ENCODE peak calls at places on chromosomes 2 and 18, in seven cellular contexts. One of them, this sample, is unnamed.

GRCh38 chr18:68429809-68430208 is 285.1 kb downstream of the TMX3 start:
- DNase-seq in A549: no peak
- DNase-seq in suprapubic skin: no peak
- DNase-seq in sigmoid colon: no peak
- DNase-seq in psoas muscle: no peak
- DNase-seq in colonic mucosa: no peak
- DNase-seq in brain microvascular endothelial cell: no peak
- DNase-seq in this sample: no peak

GRCh38 chr2:157363612-157364101 is 38.0 kb upstream of the ERMN start:
- DNase-seq in brain microvascular endothelial cell: no peak
- DNase-seq in sigmoid colon: no peak
- DNase-seq in A549: no peak
- DNase-seq in colonic mucosa: no peak
- DNase-seq in suprapubic skin: no peak
- DNase-seq in psoas muscle: no peak
- DNase-seq in this sample: no peak

GRCh38 chr2:117917223-117917917 is 96.5 kb downstream of the CCDC93 start:
- DNase-seq in psoas muscle: no peak
- DNase-seq in A549: peak; percentile 5
- DNase-seq in colonic mucosa: no peak
- DNase-seq in sigmoid colon: no peak
- DNase-seq in suprapubic skin: no peak
- DNase-seq in brain microvascular endothelial cell: no peak
- DNase-seq in this sample: no peak

GRCh38 chr2:83951378-83951947 is 507.6 kb downstream of the SUCLG1 start:
- DNase-seq in A549: no peak
- DNase-seq in psoas muscle: no peak
- DNase-seq in brain microvascular endothelial cell: no peak
- DNase-seq in colonic mucosa: no peak
- DNase-seq in suprapubic skin: no peak
- DNase-seq in sigmoid colon: no peak
- DNase-seq in this sample: no peak

GRCh38 chr2:110852051-110852450 is 119.7 kb downstream of the ACOXL start:
- DNase-seq in brain microvascular endothelial cell: no peak
- DNase-seq in suprapubic skin: no peak
- DNase-seq in colonic mucosa: no peak
- DNase-seq in psoas muscle: no peak
- DNase-seq in A549: no peak
- DNase-seq in sigmoid colon: no peak
- DNase-seq in this sample: no peak

GRCh38 chr2:198615972-198616371 is 811.6 kb downstream of the PLCL1 start:
- DNase-seq in sigmoid colon: no peak
- DNase-seq in suprapubic skin: no peak
- DNase-seq in colonic mucosa: peak; percentile 65
- DNase-seq in brain microvascular endothelial cell: no peak
- DNase-seq in A549: no peak
- DNase-seq in psoas muscle: no peak
- DNase-seq in this sample: no peak

GRCh38 chr2:129490666-129491065 is 488.8 kb upstream of the RAB6C start:
- DNase-seq in A549: no peak
- DNase-seq in colonic mucosa: no peak
- DNase-seq in psoas muscle: no peak
- DNase-seq in brain microvascular endothelial cell: no peak
- DNase-seq in suprapubic skin: no peak
- DNase-seq in sigmoid colon: no peak
- DNase-seq in this sample: no peak

GRCh38 chr2:227125506-227125905 is 38.5 kb downstream of the COL4A4 start:
- DNase-seq in suprapubic skin: no peak
- DNase-seq in psoas muscle: no peak
- DNase-seq in brain microvascular endothelial cell: no peak
- DNase-seq in colonic mucosa: no peak
- DNase-seq in A549: no peak
- DNase-seq in sigmoid colon: no peak
- DNase-seq in this sample: no peak

GRCh38 chr18:57209697-57210096 is 62.8 kb downstream of the BOD1L2 start:
- DNase-seq in suprapubic skin: no peak
- DNase-seq in sigmoid colon: no peak
- DNase-seq in psoas muscle: no peak
- DNase-seq in A549: no peak
- DNase-seq in colonic mucosa: no peak
- DNase-seq in brain microvascular endothelial cell: no peak
- DNase-seq in this sample: no peak

GRCh38 chr18:75462178-75462832 is 34.8 kb upstream of the SMIM21 start:
- DNase-seq in colonic mucosa: no peak
- DNase-seq in suprapubic skin: no peak
- DNase-seq in sigmoid colon: no peak
- DNase-seq in A549: no peak
- DNase-seq in psoas muscle: no peak
- DNase-seq in brain microvascular endothelial cell: no peak
- DNase-seq in this sample: no peak

GRCh38 chr2:215556979-215557378 is 121.1 kb upstream of the FN1 start:
- DNase-seq in sigmoid colon: no peak
- DNase-seq in colonic mucosa: no peak
- DNase-seq in suprapubic skin: no peak
- DNase-seq in brain microvascular endothelial cell: no peak
- DNase-seq in psoas muscle: no peak
- DNase-seq in A549: no peak
- DNase-seq in this sample: no peak

GRCh38 chr2:33312389-33312788 is 164.1 kb upstream of the RASGRP3 start:
- DNase-seq in suprapubic skin: no peak
- DNase-seq in sigmoid colon: no peak
- DNase-seq in colonic mucosa: no peak
- DNase-seq in brain microvascular endothelial cell: no peak
- DNase-seq in psoas muscle: no peak
- DNase-seq in A549: no peak
- DNase-seq in this sample: no peak

GRCh38 chr2:3785220-3785889 is 82.0 kb downstream of the DCDC2C start:
- DNase-seq in psoas muscle: no peak
- DNase-seq in A549: no peak
- DNase-seq in sigmoid colon: no peak
- DNase-seq in brain microvascular endothelial cell: peak; percentile 36
- DNase-seq in suprapubic skin: no peak
- DNase-seq in colonic mucosa: no peak
- DNase-seq in this sample: no peak

GRCh38 chr2:37886745-37887144 is 38.3 kb upstream of the RMDN2 start:
- DNase-seq in psoas muscle: no peak
- DNase-seq in colonic mucosa: no peak
- DNase-seq in A549: no peak
- DNase-seq in suprapubic skin: no peak
- DNase-seq in sigmoid colon: no peak
- DNase-seq in brain microvascular endothelial cell: peak; percentile 60
- DNase-seq in this sample: no peak

GRCh38 chr18:28075501-28075900 is 101.4 kb downstream of the CDH2 start:
- DNase-seq in A549: no peak
- DNase-seq in suprapubic skin: no peak
- DNase-seq in colonic mucosa: no peak
- DNase-seq in brain microvascular endothelial cell: peak; percentile 35
- DNase-seq in sigmoid colon: no peak
- DNase-seq in psoas muscle: no peak
- DNase-seq in this sample: no peak

GRCh38 chr2:11869423-11869991 is 123.1 kb downstream of the LPIN1 start:
- DNase-seq in psoas muscle: no peak
- DNase-seq in brain microvascular endothelial cell: no peak
- DNase-seq in suprapubic skin: no peak
- DNase-seq in A549: no peak
- DNase-seq in colonic mucosa: peak; percentile 3
- DNase-seq in sigmoid colon: no peak
- DNase-seq in this sample: peak; percentile 38

GRCh38 chr2:25397777-25398176 is 56.1 kb upstream of the DNMT3A start:
- DNase-seq in suprapubic skin: no peak
- DNase-seq in psoas muscle: no peak
- DNase-seq in A549: no peak
- DNase-seq in sigmoid colon: no peak
- DNase-seq in colonic mucosa: no peak
- DNase-seq in brain microvascular endothelial cell: no peak
- DNase-seq in this sample: no peak

GRCh38 chr2:200913654-200914053 is 24.5 kb downstream of the NIF3L1 start:
- DNase-seq in sigmoid colon: no peak
- DNase-seq in A549: no peak
- DNase-seq in suprapubic skin: no peak
- DNase-seq in brain microvascular endothelial cell: peak; percentile 51
- DNase-seq in colonic mucosa: no peak
- DNase-seq in psoas muscle: no peak
- DNase-seq in this sample: no peak

GRCh38 chr2:197052371-197052770 is 125.9 kb upstream of the PGAP1 start:
- DNase-seq in colonic mucosa: no peak
- DNase-seq in A549: no peak
- DNase-seq in brain microvascular endothelial cell: no peak
- DNase-seq in sigmoid colon: no peak
- DNase-seq in suprapubic skin: no peak
- DNase-seq in psoas muscle: no peak
- DNase-seq in this sample: no peak

GRCh38 chr2:197108758-197109157 is 182.3 kb upstream of the PGAP1 start:
- DNase-seq in colonic mucosa: no peak
- DNase-seq in A549: no peak
- DNase-seq in brain microvascular endothelial cell: peak; percentile 94
- DNase-seq in sigmoid colon: peak; percentile 91
- DNase-seq in suprapubic skin: peak; percentile 80
- DNase-seq in psoas muscle: peak; percentile 94
- DNase-seq in this sample: peak; percentile 88

GRCh38 chr2:171405546-171405945 is 28.2 kb downstream of the METTL8 start:
- DNase-seq in suprapubic skin: no peak
- DNase-seq in sigmoid colon: no peak
- DNase-seq in colonic mucosa: no peak
- DNase-seq in brain microvascular endothelial cell: no peak
- DNase-seq in A549: no peak
- DNase-seq in psoas muscle: no peak
- DNase-seq in this sample: no peak

GRCh38 chr2:220513573-220514288 is 886.3 kb downstream of the SLC4A3 start:
- DNase-seq in colonic mucosa: no peak
- DNase-seq in brain microvascular endothelial cell: no peak
- DNase-seq in A549: no peak
- DNase-seq in suprapubic skin: no peak
- DNase-seq in psoas muscle: no peak
- DNase-seq in sigmoid colon: no peak
- DNase-seq in this sample: no peak

GRCh38 chr2:220506466-220506865 is 879.0 kb downstream of the SLC4A3 start:
- DNase-seq in colonic mucosa: no peak
- DNase-seq in suprapubic skin: no peak
- DNase-seq in psoas muscle: no peak
- DNase-seq in brain microvascular endothelial cell: no peak
- DNase-seq in sigmoid colon: no peak
- DNase-seq in A549: no peak
- DNase-seq in this sample: no peak

GRCh38 chr2:220509921-220510320 is 882.5 kb downstream of the SLC4A3 start:
- DNase-seq in A549: no peak
- DNase-seq in sigmoid colon: no peak
- DNase-seq in psoas muscle: no peak
- DNase-seq in colonic mucosa: no peak
- DNase-seq in brain microvascular endothelial cell: no peak
- DNase-seq in suprapubic skin: no peak
- DNase-seq in this sample: no peak

GRCh38 chr2:220512419-220512818 is 885.0 kb downstream of the SLC4A3 start:
- DNase-seq in brain microvascular endothelial cell: no peak
- DNase-seq in suprapubic skin: no peak
- DNase-seq in sigmoid colon: no peak
- DNase-seq in A549: no peak
- DNase-seq in colonic mucosa: no peak
- DNase-seq in psoas muscle: no peak
- DNase-seq in this sample: no peak

DNA sequence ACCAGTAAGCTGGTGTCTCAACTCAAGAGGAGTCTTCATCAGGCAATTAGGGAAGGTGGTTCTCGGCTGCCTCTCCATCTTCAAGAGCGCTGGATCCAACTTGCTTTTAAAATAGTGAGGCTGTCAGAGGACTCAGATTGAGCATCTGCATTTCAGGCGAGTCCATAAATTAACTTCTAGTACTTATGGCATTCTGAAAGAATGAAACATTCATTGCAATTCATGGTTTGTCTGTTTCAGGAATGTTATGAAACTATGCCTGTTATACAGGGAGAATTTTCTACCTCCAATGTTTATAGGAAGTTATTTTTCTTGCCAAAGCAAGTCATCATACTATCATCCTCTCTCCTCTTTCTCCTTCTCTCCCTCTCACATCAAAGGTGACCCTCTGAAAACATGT is 883.2 kb downstream of the SLC4A3 start:
- DNase-seq in colonic mucosa: no peak
- DNase-seq in brain microvascular endothelial cell: no peak
- DNase-seq in suprapubic skin: no peak
- DNase-seq in A549: no peak
- DNase-seq in psoas muscle: no peak
- DNase-seq in sigmoid colon: no peak
- DNase-seq in this sample: no peak
- H3K27ac ChIP-seq in colonic mucosa: no peak overlapping the region
- H3K27ac ChIP-seq in brain microvascular endothelial cell: no peak overlapping the region
- H3K27ac ChIP-seq in suprapubic skin: no peak overlapping the region
- H3K27ac ChIP-seq in A549: no peak overlapping the region
- H3K27ac ChIP-seq in psoas muscle: no peak overlapping the region
- H3K27ac ChIP-seq in sigmoid colon: no peak overlapping the region
- H3K27ac ChIP-seq in this sample: no peak overlapping the region

GRCh38 chr18:63101811-63102210 is 217.8 kb downstream of the BCL2 start:
- DNase-seq in colonic mucosa: no peak
- DNase-seq in sigmoid colon: no peak
- DNase-seq in A549: no peak
- DNase-seq in brain microvascular endothelial cell: no peak
- DNase-seq in psoas muscle: no peak
- DNase-seq in suprapubic skin: no peak
- DNase-seq in this sample: no peak

GRCh38 chr18:63100626-63100900 is 219.0 kb downstream of the BCL2 start:
- DNase-seq in suprapubic skin: no peak
- DNase-seq in A549: no peak
- DNase-seq in brain microvascular endothelial cell: no peak
- DNase-seq in psoas muscle: no peak
- DNase-seq in colonic mucosa: no peak
- DNase-seq in sigmoid colon: no peak
- DNase-seq in this sample: no peak

GRCh38 chr18:63099026-63099840 is 220.3 kb downstream of the BCL2 start:
- DNase-seq in A549: no peak
- DNase-seq in suprapubic skin: no peak
- DNase-seq in sigmoid colon: no peak
- DNase-seq in brain microvascular endothelial cell: no peak
- DNase-seq in psoas muscle: no peak
- DNase-seq in colonic mucosa: no peak
- DNase-seq in this sample: no peak

GRCh38 chr18:63098014-63098981 is 221.3 kb downstream of the BCL2 start:
- DNase-seq in A549: no peak
- DNase-seq in suprapubic skin: no peak
- DNase-seq in psoas muscle: no peak
- DNase-seq in colonic mucosa: no peak
- DNase-seq in sigmoid colon: no peak
- DNase-seq in brain microvascular endothelial cell: no peak
- DNase-seq in this sample: no peak

GRCh38 chr18:63099848-63100625 is 219.5 kb downstream of the BCL2 start:
- DNase-seq in sigmoid colon: no peak
- DNase-seq in A549: no peak
- DNase-seq in psoas muscle: peak; percentile 71
- DNase-seq in brain microvascular endothelial cell: peak; percentile 16
- DNase-seq in colonic mucosa: peak; percentile 75
- DNase-seq in suprapubic skin: no peak
- DNase-seq in this sample: no peak
- H3K4me3 ChIP-seq in sigmoid colon: no peak overlapping the region
- H3K4me3 ChIP-seq in A549: no peak overlapping the region
- H3K4me3 ChIP-seq in psoas muscle: no peak overlapping the region
- H3K4me3 ChIP-seq in brain microvascular endothelial cell: no peak overlapping the region
- H3K4me3 ChIP-seq in colonic mucosa: no peak overlapping the region
- H3K4me3 ChIP-seq in suprapubic skin: no peak overlapping the region
- H3K4me3 ChIP-seq in this sample: no peak overlapping the region

GRCh38 chr2:214035091-214035852 is 375.6 kb upstream of the VWC2L start:
- DNase-seq in suprapubic skin: no peak
- DNase-seq in colonic mucosa: no peak
- DNase-seq in sigmoid colon: no peak
- DNase-seq in A549: no peak
- DNase-seq in brain microvascular endothelial cell: no peak
- DNase-seq in psoas muscle: no peak
- DNase-seq in this sample: no peak
- TF ChIP-seq CTCF in suprapubic skin: no peak
- TF ChIP-seq CTCF in colonic mucosa: no peak
- TF ChIP-seq CTCF in sigmoid colon: no peak
- TF ChIP-seq CTCF in A549: no peak
- TF ChIP-seq CTCF in brain microvascular endothelial cell: no peak
- TF ChIP-seq CTCF in psoas muscle: no peak
- TF ChIP-seq CTCF in this sample: no peak

GRCh38 chr18:12679183-12679786 is 21.4 kb upstream of the SPIRE1 start:
- DNase-seq in sigmoid colon: peak; percentile 83
- DNase-seq in psoas muscle: peak; percentile 70
- DNase-seq in suprapubic skin: peak; percentile 67
- DNase-seq in A549: no peak
- DNase-seq in brain microvascular endothelial cell: peak; percentile 48
- DNase-seq in colonic mucosa: peak; percentile 29
- DNase-seq in this sample: no peak
- H3K27ac ChIP-seq in sigmoid colon: peak overlapping the region; percentile 71
- H3K27ac ChIP-seq in psoas muscle: peak overlapping the region; percentile 65
- H3K27ac ChIP-seq in suprapubic skin: peak overlapping the region; percentile 72
- H3K27ac ChIP-seq in A549: peak overlapping the region; percentile 5
- H3K27ac ChIP-seq in brain microvascular endothelial cell: no peak overlapping the region
- H3K27ac ChIP-seq in colonic mucosa: peak overlapping the region; percentile 14
- H3K27ac ChIP-seq in this sample: peak overlapping the region; percentile 81

This sample was measured in coronary artery.